ENCODE peak calls at places on chromosomes 3 and 15, in seven cellular contexts. One of them, this sample, is unnamed.

GRCh38 chr15:60408438-60409105 is 10.8 kb upstream of the ANXA2 start:
- DNase-seq in neuronal stem cell: no peak
- DNase-seq in mesenchymal stem cell: peak; percentile 81
- DNase-seq in H9: no peak
- DNase-seq in IMR-90: peak; percentile 88
- DNase-seq in trophoblast cell: no peak
- DNase-seq in H1: no peak
- DNase-seq in this sample: no peak

GRCh38 chr3:69806735-69807438 is 67.6 kb downstream of the MITF start:
- DNase-seq in neuronal stem cell: no peak
- DNase-seq in mesenchymal stem cell: peak; percentile 88
- DNase-seq in H9: no peak
- DNase-seq in IMR-90: peak; percentile 85
- DNase-seq in trophoblast cell: peak; percentile 40
- DNase-seq in H1: no peak
- DNase-seq in this sample: no peak

GRCh38 chr3:38805765-38806386 is 10.1 kb downstream of the SCN10A start:
- DNase-seq in neuronal stem cell: peak; percentile 95
- DNase-seq in mesenchymal stem cell: peak; percentile 76
- DNase-seq in H9: peak; percentile 72
- DNase-seq in IMR-90: peak; percentile 74
- DNase-seq in trophoblast cell: peak; percentile 67
- DNase-seq in H1: peak; percentile 78
- DNase-seq in this sample: peak; percentile 91

GRCh38 chr3:40397912-40398311 is 10.9 kb downstream of the ENTPD3 start:
- DNase-seq in neuronal stem cell: no peak
- DNase-seq in mesenchymal stem cell: no peak
- DNase-seq in H9: no peak
- DNase-seq in IMR-90: no peak
- DNase-seq in trophoblast cell: no peak
- DNase-seq in H1: no peak
- DNase-seq in this sample: no peak

GRCh38 chr3:54167999-54168398 is 45.6 kb downstream of the CACNA2D3 start:
- DNase-seq in neuronal stem cell: no peak
- DNase-seq in mesenchymal stem cell: no peak
- DNase-seq in H9: no peak
- DNase-seq in IMR-90: no peak
- DNase-seq in trophoblast cell: no peak
- DNase-seq in H1: no peak
- DNase-seq in this sample: no peak

GRCh38 chr3:62084558-62084957 is 288.8 kb downstream of the FEZF2 start:
- DNase-seq in neuronal stem cell: no peak
- DNase-seq in mesenchymal stem cell: no peak
- DNase-seq in H9: no peak
- DNase-seq in IMR-90: peak; percentile 7
- DNase-seq in trophoblast cell: no peak
- DNase-seq in H1: no peak
- DNase-seq in this sample: peak; percentile 52

GRCh38 chr3:16178628-16178988 is 4.1 kb downstream of the GALNT15 start:
- DNase-seq in neuronal stem cell: no peak
- DNase-seq in mesenchymal stem cell: no peak
- DNase-seq in H9: no peak
- DNase-seq in IMR-90: no peak
- DNase-seq in trophoblast cell: no peak
- DNase-seq in H1: no peak
- DNase-seq in this sample: no peak

GRCh38 chr3:24388611-24389010 is 106.0 kb downstream of the THRB start:
- DNase-seq in neuronal stem cell: no peak
- DNase-seq in mesenchymal stem cell: no peak
- DNase-seq in H9: no peak
- DNase-seq in IMR-90: no peak
- DNase-seq in trophoblast cell: no peak
- DNase-seq in H1: no peak
- DNase-seq in this sample: no peak

GRCh38 chr3:169659858-169660614 is 3.5 kb downstream of the MECOM start:
- DNase-seq in neuronal stem cell: peak; percentile 12
- DNase-seq in mesenchymal stem cell: no peak
- DNase-seq in H9: peak; percentile 49
- DNase-seq in IMR-90: no peak
- DNase-seq in trophoblast cell: no peak
- DNase-seq in H1: peak; percentile 54
- DNase-seq in this sample: no peak

GRCh38 chr3:110327870-110328269 is 743.7 kb upstream of the NECTIN3 start:
- DNase-seq in neuronal stem cell: no peak
- DNase-seq in mesenchymal stem cell: peak; percentile 12
- DNase-seq in H9: no peak
- DNase-seq in IMR-90: peak; percentile 41
- DNase-seq in trophoblast cell: no peak
- DNase-seq in H1: no peak
- DNase-seq in this sample: no peak

GRCh38 chr3:114632757-114633424 is 339.1 kb downstream of the TIGIT start:
- DNase-seq in neuronal stem cell: no peak
- DNase-seq in mesenchymal stem cell: no peak
- DNase-seq in H9: no peak
- DNase-seq in IMR-90: no peak
- DNase-seq in trophoblast cell: no peak
- DNase-seq in H1: no peak
- DNase-seq in this sample: no peak

GRCh38 chr15:100890059-100890720 is 10.6 kb downstream of the ALDH1A3 start:
- DNase-seq in neuronal stem cell: no peak
- DNase-seq in mesenchymal stem cell: no peak
- DNase-seq in H9: no peak
- DNase-seq in IMR-90: no peak
- DNase-seq in trophoblast cell: no peak
- DNase-seq in H1: no peak
- DNase-seq in this sample: no peak

GRCh38 chr3:29240248-29240647 is 40.6 kb upstream of the RBMS3 start:
- DNase-seq in neuronal stem cell: no peak
- DNase-seq in mesenchymal stem cell: peak; percentile 40
- DNase-seq in H9: no peak
- DNase-seq in IMR-90: peak; percentile 66
- DNase-seq in trophoblast cell: no peak
- DNase-seq in H1: no peak
- DNase-seq in this sample: peak; percentile 70

GRCh38 chr3:158101330-158102218 is 4.6 kb downstream of the SHOX2 start:
- DNase-seq in neuronal stem cell: no peak
- DNase-seq in mesenchymal stem cell: no peak
- DNase-seq in H9: no peak
- DNase-seq in IMR-90: no peak
- DNase-seq in trophoblast cell: no peak
- DNase-seq in H1: no peak
- DNase-seq in this sample: no peak

GRCh38 chr3:150803440-150803985 is 40.5 kb upstream of the SIAH2 start:
- DNase-seq in neuronal stem cell: no peak
- DNase-seq in mesenchymal stem cell: no peak
- DNase-seq in H9: no peak
- DNase-seq in IMR-90: no peak
- DNase-seq in trophoblast cell: no peak
- DNase-seq in H1: no peak
- DNase-seq in this sample: no peak

GRCh38 chr15:59347915-59348314 is 24.8 kb downstream of the MYO1E start:
- DNase-seq in neuronal stem cell: no peak
- DNase-seq in mesenchymal stem cell: no peak
- DNase-seq in H9: no peak
- DNase-seq in IMR-90: no peak
- DNase-seq in trophoblast cell: no peak
- DNase-seq in H1: no peak
- DNase-seq in this sample: no peak
- H3K4me2 ChIP-seq in neuronal stem cell: no peak overlapping the region
- H3K4me2 ChIP-seq in mesenchymal stem cell: no peak overlapping the region
- H3K4me2 ChIP-seq in H9: no peak overlapping the region
- H3K4me2 ChIP-seq in IMR-90: no peak overlapping the region
- H3K4me2 ChIP-seq in trophoblast cell: no peak overlapping the region
- H3K4me2 ChIP-seq in H1: peak overlapping the region; percentile 9
- H3K4me2 ChIP-seq in this sample: no peak overlapping the region

GRCh38 chr3:933311-933710 is 159.5 kb upstream of the CNTN6 start:
- DNase-seq in neuronal stem cell: no peak
- DNase-seq in mesenchymal stem cell: no peak
- DNase-seq in H9: no peak
- DNase-seq in IMR-90: no peak
- DNase-seq in trophoblast cell: no peak
- DNase-seq in H1: no peak
- DNase-seq in this sample: no peak

GRCh38 chr3:930866-931265 is 162.0 kb upstream of the CNTN6 start:
- DNase-seq in neuronal stem cell: no peak
- DNase-seq in mesenchymal stem cell: no peak
- DNase-seq in H9: no peak
- DNase-seq in IMR-90: no peak
- DNase-seq in trophoblast cell: no peak
- DNase-seq in H1: no peak
- DNase-seq in this sample: no peak
- H2AK5ac ChIP-seq in neuronal stem cell: no peak overlapping the region
- H2AK5ac ChIP-seq in mesenchymal stem cell: no peak overlapping the region
- H2AK5ac ChIP-seq in H9: no peak overlapping the region
- H2AK5ac ChIP-seq in IMR-90: no peak overlapping the region
- H2AK5ac ChIP-seq in trophoblast cell: no peak overlapping the region
- H2AK5ac ChIP-seq in H1: no peak overlapping the region
- H2AK5ac ChIP-seq in this sample: no peak overlapping the region

DNA sequence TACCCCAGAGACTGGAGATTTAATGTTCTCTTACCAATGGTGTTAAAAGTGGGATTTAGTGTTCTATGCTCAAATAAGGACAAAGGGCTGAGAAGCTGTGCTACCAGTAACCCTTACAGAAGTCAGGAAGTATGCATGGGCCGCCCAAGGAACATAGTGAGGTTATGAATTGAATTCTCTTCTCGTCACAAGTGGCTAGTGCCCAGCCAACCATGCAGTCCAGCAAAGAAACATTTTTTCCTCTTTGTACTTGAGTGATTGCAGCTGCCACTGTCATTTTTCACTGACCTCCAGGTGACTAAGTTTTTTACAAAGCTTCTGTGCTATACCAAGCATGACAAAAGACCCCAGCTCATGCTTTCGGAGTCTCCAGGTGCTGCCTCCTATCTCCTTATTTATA is 110.6 kb upstream of the DCBLD2 start:
- DNase-seq in neuronal stem cell: no peak
- DNase-seq in mesenchymal stem cell: no peak
- DNase-seq in H9: no peak
- DNase-seq in IMR-90: peak; percentile 13
- DNase-seq in trophoblast cell: peak; percentile 1
- DNase-seq in H1: no peak
- DNase-seq in this sample: no peak
- H3K4me2 ChIP-seq in neuronal stem cell: no peak overlapping the region
- H3K4me2 ChIP-seq in mesenchymal stem cell: no peak overlapping the region
- H3K4me2 ChIP-seq in H9: no peak overlapping the region
- H3K4me2 ChIP-seq in IMR-90: no peak overlapping the region
- H3K4me2 ChIP-seq in trophoblast cell: no peak overlapping the region
- H3K4me2 ChIP-seq in H1: no peak overlapping the region
- H3K4me2 ChIP-seq in this sample: no peak overlapping the region

GRCh38 chr15:59094077-59094476 is 10.9 kb upstream of the CCNB2 start:
- DNase-seq in neuronal stem cell: no peak
- DNase-seq in mesenchymal stem cell: no peak
- DNase-seq in H9: no peak
- DNase-seq in IMR-90: no peak
- DNase-seq in trophoblast cell: no peak
- DNase-seq in H1: no peak
- DNase-seq in this sample: no peak
- H2AK5ac ChIP-seq in neuronal stem cell: no peak overlapping the region
- H2AK5ac ChIP-seq in mesenchymal stem cell: no peak overlapping the region
- H2AK5ac ChIP-seq in H9: no peak overlapping the region
- H2AK5ac ChIP-seq in IMR-90: no peak overlapping the region
- H2AK5ac ChIP-seq in trophoblast cell: no peak overlapping the region
- H2AK5ac ChIP-seq in H1: no peak overlapping the region
- H2AK5ac ChIP-seq in this sample: no peak overlapping the region

GRCh38 chr15:67080900-67081431 is 15.6 kb downstream of the SMAD3 start:
- DNase-seq in neuronal stem cell: no peak
- DNase-seq in mesenchymal stem cell: peak; percentile 86
- DNase-seq in H9: no peak
- DNase-seq in IMR-90: peak; percentile 84
- DNase-seq in trophoblast cell: peak; percentile 34
- DNase-seq in H1: no peak
- DNase-seq in this sample: no peak

GRCh38 chr15:67084561-67084960 is 19.2 kb downstream of the SMAD3 start:
- DNase-seq in neuronal stem cell: no peak
- DNase-seq in mesenchymal stem cell: no peak
- DNase-seq in H9: no peak
- DNase-seq in IMR-90: no peak
- DNase-seq in trophoblast cell: peak; percentile 79
- DNase-seq in H1: no peak
- DNase-seq in this sample: no peak

GRCh38 chr15:67085237-67085817 is 19.9 kb downstream of the SMAD3 start:
- DNase-seq in neuronal stem cell: no peak
- DNase-seq in mesenchymal stem cell: no peak
- DNase-seq in H9: no peak
- DNase-seq in IMR-90: no peak
- DNase-seq in trophoblast cell: peak; percentile 27
- DNase-seq in H1: no peak
- DNase-seq in this sample: no peak

GRCh38 chr15:67082007-67082536 is 16.7 kb downstream of the SMAD3 start:
- DNase-seq in neuronal stem cell: no peak
- DNase-seq in mesenchymal stem cell: no peak
- DNase-seq in H9: no peak
- DNase-seq in IMR-90: no peak
- DNase-seq in trophoblast cell: peak; percentile 84
- DNase-seq in H1: no peak
- DNase-seq in this sample: peak; percentile 86

GRCh38 chr15:67083135-67083766 is 17.8 kb downstream of the SMAD3 start:
- DNase-seq in neuronal stem cell: no peak
- DNase-seq in mesenchymal stem cell: no peak
- DNase-seq in H9: no peak
- DNase-seq in IMR-90: peak; percentile 71
- DNase-seq in trophoblast cell: no peak
- DNase-seq in H1: no peak
- DNase-seq in this sample: no peak
- H3K4me2 ChIP-seq in neuronal stem cell: no peak overlapping the region
- H3K4me2 ChIP-seq in mesenchymal stem cell: no peak overlapping the region
- H3K4me2 ChIP-seq in H9: no peak overlapping the region
- H3K4me2 ChIP-seq in IMR-90: peak overlapping the region; percentile 14
- H3K4me2 ChIP-seq in trophoblast cell: no peak overlapping the region
- H3K4me2 ChIP-seq in H1: no peak overlapping the region
- H3K4me2 ChIP-seq in this sample: no peak overlapping the region

This sample was measured in mesendoderm.